ENCODE peak calls at places on chromosomes 1 and 21, in seven cellular contexts. One of them, this sample, is unnamed.

GRCh38 chr1:97632075-97632474 is 288.8 kb downstream of the DPYD start:
- DNase-seq in thoracic aorta: no peak
- DNase-seq in HFFc6: peak
- DNase-seq in WTC11: no peak
- DNase-seq in MCF 10A: peak
- DNase-seq in cardiac muscle cell: peak
- DNase-seq in GM13977: no peak
- DNase-seq in this sample: no peak

GRCh38 chr1:30381671-30382365 is 341.6 kb downstream of the MATN1 start:
- DNase-seq in thoracic aorta: no peak
- DNase-seq in HFFc6: no peak
- DNase-seq in WTC11: no peak
- DNase-seq in MCF 10A: no peak
- DNase-seq in cardiac muscle cell: no peak
- DNase-seq in GM13977: no peak
- DNase-seq in this sample: no peak

GRCh38 chr1:236063919-236064673 is 794 bp downstream of the NID1 start:
- DNase-seq in thoracic aorta: peak
- DNase-seq in HFFc6: peak
- DNase-seq in WTC11: peak
- DNase-seq in MCF 10A: no peak
- DNase-seq in cardiac muscle cell: peak
- DNase-seq in GM13977: peak
- DNase-seq in this sample: peak

GRCh38 chr1:24003331-24003972 is 23.3 kb upstream of the SRSF10 start:
- DNase-seq in thoracic aorta: no peak
- DNase-seq in HFFc6: peak
- DNase-seq in WTC11: no peak
- DNase-seq in MCF 10A: peak
- DNase-seq in cardiac muscle cell: peak
- DNase-seq in GM13977: peak
- DNase-seq in this sample: no peak

GRCh38 chr1:44862829-44863406 is 19.9 kb upstream of the PTCH2 start:
- DNase-seq in thoracic aorta: no peak
- DNase-seq in HFFc6: peak
- DNase-seq in WTC11: no peak
- DNase-seq in MCF 10A: peak
- DNase-seq in cardiac muscle cell: peak
- DNase-seq in GM13977: no peak
- DNase-seq in this sample: no peak

GRCh38 chr1:94481473-94481933 is 60.1 kb downstream of the F3 start:
- DNase-seq in thoracic aorta: no peak
- DNase-seq in HFFc6: peak
- DNase-seq in WTC11: peak
- DNase-seq in MCF 10A: peak
- DNase-seq in cardiac muscle cell: peak
- DNase-seq in GM13977: peak
- DNase-seq in this sample: peak

GRCh38 chr21:42518216-42518615 is 4.6 kb downstream of the SLC37A1 start:
- DNase-seq in thoracic aorta: no peak
- DNase-seq in HFFc6: no peak
- DNase-seq in WTC11: no peak
- DNase-seq in MCF 10A: peak
- DNase-seq in cardiac muscle cell: peak
- DNase-seq in GM13977: no peak
- DNase-seq in this sample: no peak

GRCh38 chr1:41925712-41926111 is 7.0 kb upstream of the HIVEP3 start:
- DNase-seq in thoracic aorta: no peak
- DNase-seq in HFFc6: peak
- DNase-seq in WTC11: no peak
- DNase-seq in MCF 10A: no peak
- DNase-seq in cardiac muscle cell: peak
- DNase-seq in GM13977: no peak
- DNase-seq in this sample: no peak

GRCh38 chr1:165543651-165544452 is at the start of gene LRRC52:
- DNase-seq in thoracic aorta: no peak
- DNase-seq in HFFc6: no peak
- DNase-seq in WTC11: peak
- DNase-seq in MCF 10A: peak
- DNase-seq in cardiac muscle cell: no peak
- DNase-seq in GM13977: no peak
- DNase-seq in this sample: no peak

GRCh38 chr1:65527211-65527610 is 106.7 kb downstream of the LEPR start:
- DNase-seq in thoracic aorta: no peak
- DNase-seq in HFFc6: peak
- DNase-seq in WTC11: no peak
- DNase-seq in MCF 10A: peak
- DNase-seq in cardiac muscle cell: peak
- DNase-seq in GM13977: peak
- DNase-seq in this sample: no peak

GRCh38 chr1:113109908-113110554 is 37.0 kb downstream of the LRIG2 start:
- DNase-seq in thoracic aorta: no peak
- DNase-seq in HFFc6: peak
- DNase-seq in WTC11: no peak
- DNase-seq in MCF 10A: peak
- DNase-seq in cardiac muscle cell: peak
- DNase-seq in GM13977: no peak
- DNase-seq in this sample: no peak

GRCh38 chr1:226568077-226568831 is 19.7 kb downstream of the STUM start:
- DNase-seq in thoracic aorta: no peak
- DNase-seq in HFFc6: no peak
- DNase-seq in WTC11: peak
- DNase-seq in MCF 10A: no peak
- DNase-seq in cardiac muscle cell: peak
- DNase-seq in GM13977: no peak
- DNase-seq in this sample: peak

GRCh38 chr1:64006276-64007051 is 197.0 kb upstream of the UBE2U start:
- DNase-seq in thoracic aorta: no peak
- DNase-seq in HFFc6: peak
- DNase-seq in WTC11: no peak
- DNase-seq in MCF 10A: peak
- DNase-seq in cardiac muscle cell: peak
- DNase-seq in GM13977: no peak
- DNase-seq in this sample: no peak

GRCh38 chr1:205583461-205584130 is 48.2 kb downstream of the ELK4 start:
- DNase-seq in thoracic aorta: no peak
- DNase-seq in HFFc6: no peak
- DNase-seq in WTC11: no peak
- DNase-seq in MCF 10A: no peak
- DNase-seq in cardiac muscle cell: no peak
- DNase-seq in GM13977: no peak
- DNase-seq in this sample: no peak

GRCh38 chr1:87902830-87903614 is 574.3 kb downstream of the LMO4 start:
- DNase-seq in thoracic aorta: no peak
- DNase-seq in HFFc6: no peak
- DNase-seq in WTC11: no peak
- DNase-seq in MCF 10A: no peak
- DNase-seq in cardiac muscle cell: peak
- DNase-seq in GM13977: no peak
- DNase-seq in this sample: no peak

GRCh38 chr1:85342177-85342576 is 65.7 kb upstream of the BCL10 start:
- DNase-seq in thoracic aorta: no peak
- DNase-seq in HFFc6: peak
- DNase-seq in WTC11: no peak
- DNase-seq in MCF 10A: no peak
- DNase-seq in cardiac muscle cell: peak
- DNase-seq in GM13977: no peak
- DNase-seq in this sample: no peak

GRCh38 chr1:9809122-9809521 is 14.6 kb downstream of the CLSTN1 start:
- DNase-seq in thoracic aorta: no peak
- DNase-seq in HFFc6: no peak
- DNase-seq in WTC11: no peak
- DNase-seq in MCF 10A: no peak
- DNase-seq in cardiac muscle cell: no peak
- DNase-seq in GM13977: no peak
- DNase-seq in this sample: no peak

GRCh38 chr1:208820600-208821232 is 576.5 kb upstream of the PLXNA2 start:
- DNase-seq in thoracic aorta: no peak
- DNase-seq in HFFc6: no peak
- DNase-seq in WTC11: no peak
- DNase-seq in MCF 10A: no peak
- DNase-seq in cardiac muscle cell: no peak
- DNase-seq in GM13977: no peak
- DNase-seq in this sample: no peak

GRCh38 chr1:18927654-18928272 is 25.4 kb upstream of the ALDH4A1 start:
- DNase-seq in thoracic aorta: no peak
- DNase-seq in HFFc6: no peak
- DNase-seq in WTC11: no peak
- DNase-seq in MCF 10A: no peak
- DNase-seq in cardiac muscle cell: peak
- DNase-seq in GM13977: peak
- DNase-seq in this sample: no peak

GRCh38 chr1:10178602-10179407 is 31.6 kb upstream of the KIF1B start:
- DNase-seq in thoracic aorta: no peak
- DNase-seq in HFFc6: no peak
- DNase-seq in WTC11: peak
- DNase-seq in MCF 10A: no peak
- DNase-seq in cardiac muscle cell: no peak
- DNase-seq in GM13977: no peak
- DNase-seq in this sample: no peak

GRCh38 chr1:6303397-6304012 is 42.6 kb upstream of the GPR153 start:
- DNase-seq in thoracic aorta: no peak
- DNase-seq in HFFc6: no peak
- DNase-seq in WTC11: no peak
- DNase-seq in MCF 10A: no peak
- DNase-seq in cardiac muscle cell: no peak
- DNase-seq in GM13977: no peak
- DNase-seq in this sample: no peak

GRCh38 chr21:34076835-34077234 is 3.5 kb downstream of the MRPS6 start:
- DNase-seq in thoracic aorta: no peak
- DNase-seq in HFFc6: no peak
- DNase-seq in WTC11: no peak
- DNase-seq in MCF 10A: no peak
- DNase-seq in cardiac muscle cell: no peak
- DNase-seq in GM13977: no peak
- DNase-seq in this sample: no peak

GRCh38 chr1:95407864-95408291 is 173.9 kb downstream of the RWDD3 start:
- DNase-seq in thoracic aorta: no peak
- DNase-seq in HFFc6: no peak
- DNase-seq in WTC11: peak
- DNase-seq in MCF 10A: no peak
- DNase-seq in cardiac muscle cell: no peak
- DNase-seq in GM13977: no peak
- DNase-seq in this sample: no peak

GRCh38 chr1:231240883-231241735 is at the start of gene GNPAT:
- DNase-seq in thoracic aorta: peak
- DNase-seq in HFFc6: peak
- DNase-seq in WTC11: peak
- DNase-seq in MCF 10A: peak
- DNase-seq in cardiac muscle cell: peak
- DNase-seq in GM13977: peak
- DNase-seq in this sample: peak
- TF ChIP-seq CTCF in thoracic aorta: no peak
- TF ChIP-seq CTCF in HFFc6: no peak
- TF ChIP-seq CTCF in WTC11: no peak
- TF ChIP-seq CTCF in MCF 10A: no peak
- TF ChIP-seq CTCF in cardiac muscle cell: no peak
- TF ChIP-seq CTCF in GM13977: no peak
- TF ChIP-seq CTCF in this sample: no peak

GRCh38 chr1:26861286-26861701 is 1.7 kb upstream of the SFN start:
- DNase-seq in thoracic aorta: no peak
- DNase-seq in HFFc6: peak
- DNase-seq in WTC11: no peak
- DNase-seq in MCF 10A: peak
- DNase-seq in cardiac muscle cell: no peak
- DNase-seq in GM13977: no peak
- DNase-seq in this sample: no peak
- TF ChIP-seq CTCF in thoracic aorta: no peak
- TF ChIP-seq CTCF in HFFc6: peak
- TF ChIP-seq CTCF in WTC11: no peak
- TF ChIP-seq CTCF in MCF 10A: peak
- TF ChIP-seq CTCF in cardiac muscle cell: peak
- TF ChIP-seq CTCF in GM13977: no peak
- TF ChIP-seq CTCF in this sample: no peak

GRCh38 chr1:14572861-14573260 is 25.6 kb upstream of the KAZN start:
- DNase-seq in thoracic aorta: no peak
- DNase-seq in HFFc6: no peak
- DNase-seq in WTC11: no peak
- DNase-seq in MCF 10A: no peak
- DNase-seq in cardiac muscle cell: no peak
- DNase-seq in GM13977: no peak
- DNase-seq in this sample: no peak

GRCh38 chr1:14576155-14576554 is 22.3 kb upstream of the KAZN start:
- DNase-seq in thoracic aorta: no peak
- DNase-seq in HFFc6: no peak
- DNase-seq in WTC11: no peak
- DNase-seq in MCF 10A: no peak
- DNase-seq in cardiac muscle cell: no peak
- DNase-seq in GM13977: no peak
- DNase-seq in this sample: no peak

GRCh38 chr1:14568716-14569115 is 29.8 kb upstream of the KAZN start:
- DNase-seq in thoracic aorta: no peak
- DNase-seq in HFFc6: no peak
- DNase-seq in WTC11: no peak
- DNase-seq in MCF 10A: no peak
- DNase-seq in cardiac muscle cell: no peak
- DNase-seq in GM13977: no peak
- DNase-seq in this sample: no peak

GRCh38 chr1:14570514-14570913 is 28.0 kb upstream of the KAZN start:
- DNase-seq in thoracic aorta: no peak
- DNase-seq in HFFc6: no peak
- DNase-seq in WTC11: no peak
- DNase-seq in MCF 10A: peak
- DNase-seq in cardiac muscle cell: peak
- DNase-seq in GM13977: no peak
- DNase-seq in this sample: no peak

GRCh38 chr1:14571810-14572767 is 26.4 kb upstream of the KAZN start:
- DNase-seq in thoracic aorta: no peak
- DNase-seq in HFFc6: no peak
- DNase-seq in WTC11: peak
- DNase-seq in MCF 10A: peak
- DNase-seq in cardiac muscle cell: peak
- DNase-seq in GM13977: peak
- DNase-seq in this sample: peak
- TF ChIP-seq CTCF in thoracic aorta: no peak
- TF ChIP-seq CTCF in HFFc6: no peak
- TF ChIP-seq CTCF in WTC11: peak
- TF ChIP-seq CTCF in MCF 10A: no peak
- TF ChIP-seq CTCF in cardiac muscle cell: peak
- TF ChIP-seq CTCF in GM13977: peak
- TF ChIP-seq CTCF in this sample: peak

GRCh38 chr1:247165674-247166073 is 6.1 kb downstream of the ZNF124 start:
- DNase-seq in thoracic aorta: no peak
- DNase-seq in HFFc6: peak
- DNase-seq in WTC11: no peak
- DNase-seq in MCF 10A: no peak
- DNase-seq in cardiac muscle cell: no peak
- DNase-seq in GM13977: no peak
- DNase-seq in this sample: no peak

DNA sequence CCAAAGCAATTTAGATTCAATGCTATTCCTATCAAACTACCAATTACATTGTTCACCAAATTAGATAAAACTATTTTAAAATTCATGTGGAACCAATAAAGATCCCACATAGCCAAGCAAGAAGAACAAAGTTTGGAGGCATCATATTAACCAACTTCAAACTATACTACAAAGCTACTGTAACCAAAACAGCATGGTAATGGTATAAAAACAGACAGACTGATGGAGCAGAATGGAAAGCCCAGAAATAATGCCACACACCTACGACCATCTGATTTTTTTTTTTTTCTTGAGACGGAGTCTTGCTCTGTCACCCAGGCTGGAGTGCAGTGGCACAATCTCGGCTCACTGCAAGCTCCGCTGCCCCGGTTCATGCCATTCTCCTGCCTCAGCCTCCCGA is 7.1 kb downstream of the ZNF124 start:
- DNase-seq in thoracic aorta: no peak
- DNase-seq in HFFc6: no peak
- DNase-seq in WTC11: no peak
- DNase-seq in MCF 10A: no peak
- DNase-seq in cardiac muscle cell: no peak
- DNase-seq in GM13977: no peak
- DNase-seq in this sample: no peak
- TF ChIP-seq CTCF in thoracic aorta: no peak
- TF ChIP-seq CTCF in HFFc6: no peak
- TF ChIP-seq CTCF in WTC11: no peak
- TF ChIP-seq CTCF in MCF 10A: no peak
- TF ChIP-seq CTCF in cardiac muscle cell: no peak
- TF ChIP-seq CTCF in GM13977: no peak
- TF ChIP-seq CTCF in this sample: no peak

This sample was measured in endothelial cell.